ENCODE peak calls at places on chromosomes 12 and 14, in five cellular contexts. F, T, Q, D and K are unnamed samples.

GRCh38 chr14:96586056-96586455 is 83.9 kb downstream of the PAPOLA start:
- DNase-seq in D (peak), T (no peak), F (no peak), Q (peak), K (no peak)

GRCh38 chr12:19561411-19561961 is 122.2 kb downstream of the AEBP2 start:
- DNase-seq in D (no peak), F (no peak), T (no peak), Q (no peak), K (no peak)

GRCh38 chr14:22400590-22401259 is 188.3 kb downstream of the DAD1 start:
- DNase-seq in T (no peak), D (no peak), Q (no peak), F (no peak), K (no peak)

GRCh38 chr12:21429994-21430393 is 7.5 kb upstream of the PYROXD1 start:
- DNase-seq in Q (no peak), D (no peak), F (no peak), T (no peak), K (no peak)

GRCh38 chr12:46064548-46064947 is 74.2 kb upstream of the SCAF11 start:
- DNase-seq in Q (no peak), T (no peak), F (no peak), D (no peak), K (no peak)

GRCh38 chr14:105888151-105888550 is 361.8 kb downstream of the TMEM121 start:
- DNase-seq in D (peak), Q (no peak), F (no peak), T (no peak), K (no peak)

GRCh38 chr12:57097554-57097835 is 8.6 kb downstream of the NAB2 start:
- DNase-seq in T (no peak), F (no peak), Q (no peak), D (no peak), K (no peak)

GRCh38 chr14:23362200-23362599 is 2.8 kb downstream of the EFS start:
- DNase-seq in T (no peak), Q (no peak), D (peak), F (no peak), K (no peak)

GRCh38 chr12:51270847-51271518 is 768 bp upstream of the SMAGP start:
- DNase-seq in T (peak), D (no peak), Q (no peak), F (no peak), K (no peak)

GRCh38 chr12:45566257-45566656 is 163.2 kb upstream of the ARID2 start:
- DNase-seq in T (no peak), Q (no peak), F (no peak), D (no peak), K (no peak)

GRCh38 chr14:100536721-100537700 is 50.2 kb downstream of the BEGAIN start:
- DNase-seq in D (peak), Q (no peak), T (no peak), F (no peak), K (peak)

GRCh38 chr14:43706901-43707300 is 800.2 kb downstream of the FSCB start:
- DNase-seq in T (no peak), Q (no peak), D (no peak), F (no peak), K (no peak)

GRCh38 chr14:65072937-65073336 is 29.4 kb downstream of the MAX start:
- DNase-seq in Q (no peak), D (no peak), F (no peak), T (no peak), K (no peak)

GRCh38 chr14:65074449-65075155 is 27.7 kb downstream of the MAX start:
- DNase-seq in T (no peak), F (no peak), Q (no peak), D (no peak), K (no peak)

GRCh38 chr14:65077318-65077717 is 25.0 kb downstream of the MAX start:
- DNase-seq in Q (no peak), T (no peak), D (no peak), F (no peak), K (no peak)

GRCh38 chr14:65073605-65074201 is 28.6 kb downstream of the MAX start:
- DNase-seq in T (no peak), Q (no peak), F (no peak), D (no peak), K (no peak)

GRCh38 chr14:65075628-65076325 is 26.5 kb downstream of the MAX start:
- DNase-seq in F (no peak), Q (no peak), T (no peak), D (no peak), K (no peak)
- TF ChIP-seq CTCF in F (no peak), Q (no peak), T (no peak), D (no peak), K (no peak)

GRCh38 chr12:6215120-6215807 is 15.1 kb downstream of the CD9 start:
- DNase-seq in D (no peak), T (no peak), F (peak), Q (no peak), K (no peak)
- TF ChIP-seq POLR2A in D (no peak), T (no peak), F (no peak), Q (no peak), K (no peak)

DNA sequence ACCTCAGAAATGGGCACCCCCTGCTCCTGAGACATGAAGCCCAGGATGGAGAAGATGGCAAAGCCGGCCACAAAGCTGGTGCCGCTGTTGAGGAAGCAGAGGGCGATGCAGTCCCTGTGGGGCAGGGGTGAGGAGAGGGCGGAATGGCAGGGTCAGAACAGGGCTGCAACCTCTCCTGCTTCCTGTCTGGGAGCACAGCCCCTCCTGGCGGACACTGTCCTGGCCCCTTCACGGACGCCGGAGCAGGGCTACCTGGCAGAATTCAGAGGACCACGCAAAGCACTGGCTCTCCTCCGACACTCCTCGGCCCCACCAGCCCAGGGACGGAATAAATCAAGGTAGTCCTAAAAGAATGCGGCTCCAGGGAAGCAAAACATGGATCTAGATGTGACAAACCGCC is 12.4 kb upstream of the SLC6A12 start:
- DNase-seq in T (no peak), Q (no peak), F (no peak), D (peak), K (no peak)
- TF ChIP-seq CTCF in T (no peak), Q (no peak), F (no peak), D (no peak), K (no peak)

DNA sequence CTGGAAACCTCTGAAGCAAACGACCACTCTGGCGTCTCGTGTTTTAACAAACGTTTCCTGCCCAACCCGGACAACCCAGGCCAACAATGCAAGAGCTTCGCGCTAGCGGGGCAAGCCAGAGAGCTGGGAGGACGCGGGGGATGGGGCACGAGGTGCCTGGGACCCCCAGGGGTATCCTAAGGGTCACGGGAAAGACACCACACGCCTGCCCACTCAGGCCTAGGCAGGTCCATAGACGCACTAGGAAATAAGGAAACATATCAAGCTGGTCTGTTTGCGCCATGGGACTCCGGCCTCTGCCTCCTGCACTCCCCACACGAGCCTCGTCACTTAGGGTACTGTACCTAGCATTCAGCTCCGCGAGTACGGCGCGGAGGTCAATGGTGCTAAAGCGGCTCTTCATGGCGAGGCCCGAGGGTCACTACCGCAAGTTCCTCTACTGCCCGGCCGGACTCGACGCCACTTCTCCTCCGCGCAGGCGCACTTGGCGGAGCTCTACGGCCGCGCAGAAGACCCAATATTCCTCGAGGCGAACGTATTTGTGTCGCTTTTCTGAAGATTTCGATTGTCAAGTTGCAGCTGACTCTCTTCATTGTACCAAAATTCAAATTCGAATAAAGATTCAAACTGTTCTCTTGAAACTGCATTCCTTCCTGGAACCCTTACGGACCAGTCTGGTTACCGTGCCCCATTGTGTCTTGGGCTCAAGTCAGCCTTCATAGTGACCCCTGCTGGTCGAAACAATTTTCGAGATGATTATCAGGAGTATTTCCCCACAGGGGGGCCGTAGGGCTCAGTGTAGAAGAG is at the start of gene NEMF:
- DNase-seq in Q (peak), T (peak), F (peak), D (peak), K (peak)
- TF ChIP-seq POLR2A in Q (peak), T (no peak), F (peak), D (peak), K (peak)

DNA sequence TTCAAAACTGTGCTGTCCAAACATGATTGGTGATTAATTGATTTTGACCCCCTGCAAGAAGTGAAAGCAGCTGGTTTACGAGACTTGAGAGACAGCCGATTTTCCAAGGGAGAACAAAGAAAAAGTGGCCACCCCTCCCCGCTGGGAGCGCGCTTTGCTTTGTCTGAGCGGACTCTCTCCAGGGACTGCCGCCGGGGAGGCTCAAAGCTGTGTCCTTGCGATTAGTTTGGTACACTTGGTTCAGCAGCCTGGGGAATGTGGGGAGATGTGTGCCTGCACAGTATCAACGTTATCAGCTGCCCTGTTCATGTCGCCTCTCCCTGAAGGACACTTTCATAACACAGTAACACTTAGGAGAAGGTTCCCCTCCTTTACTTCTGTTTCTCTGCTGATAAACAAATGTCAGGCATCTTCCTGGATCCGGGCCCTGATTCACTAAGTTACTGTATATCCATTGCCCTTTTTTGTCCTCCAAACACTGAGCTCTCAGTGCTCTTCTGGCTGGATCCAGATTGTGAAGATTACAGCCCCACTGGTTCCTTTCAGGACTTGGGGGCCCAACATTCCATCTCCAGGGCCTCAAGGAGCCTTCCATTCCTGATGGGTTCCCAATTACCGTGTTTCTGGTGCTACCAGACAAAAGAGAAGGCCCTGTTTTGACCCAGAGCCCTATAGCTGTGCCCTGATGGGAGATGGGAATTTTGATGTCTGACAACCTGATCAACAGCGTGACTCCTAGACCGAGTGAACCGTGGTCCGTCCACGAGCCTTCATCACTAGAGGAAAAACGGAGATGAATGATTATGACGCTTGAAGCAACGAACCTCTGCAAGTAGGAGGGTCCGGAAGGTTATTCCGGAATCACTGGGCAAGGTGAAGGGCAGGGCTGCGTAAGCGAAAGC is 31.7 kb upstream of the TUBA1C start:
- DNase-seq in T (no peak), Q (no peak), D (no peak), F (peak), K (no peak)
- TF ChIP-seq CTCF in T (no peak), Q (no peak), D (no peak), F (no peak), K (peak)

DNA sequence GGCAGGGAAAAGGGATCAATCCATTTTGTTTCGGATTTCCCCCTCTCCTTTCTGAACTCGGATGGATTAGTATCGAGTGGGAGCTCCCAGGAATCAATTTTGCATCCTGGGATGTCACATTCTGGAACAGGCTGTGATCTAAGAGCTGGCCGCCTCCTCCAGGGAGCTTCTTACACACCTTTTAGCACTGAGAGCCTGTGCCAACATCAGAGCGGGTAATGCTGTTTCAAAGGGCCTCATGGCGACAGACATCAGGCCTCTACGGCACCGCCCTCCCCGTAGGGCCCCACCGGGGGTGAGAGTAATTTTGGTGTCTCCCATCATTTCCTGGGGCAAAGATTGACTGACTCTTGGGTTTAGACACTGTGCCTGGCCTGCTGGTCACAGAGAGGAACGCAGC is 2.7 kb downstream of the GALNT9 start:
- DNase-seq in Q (no peak), T (no peak), F (no peak), D (no peak), K (no peak)
- TF ChIP-seq POLR2A in Q (no peak), T (no peak), F (no peak), D (no peak), K (no peak)

DNA sequence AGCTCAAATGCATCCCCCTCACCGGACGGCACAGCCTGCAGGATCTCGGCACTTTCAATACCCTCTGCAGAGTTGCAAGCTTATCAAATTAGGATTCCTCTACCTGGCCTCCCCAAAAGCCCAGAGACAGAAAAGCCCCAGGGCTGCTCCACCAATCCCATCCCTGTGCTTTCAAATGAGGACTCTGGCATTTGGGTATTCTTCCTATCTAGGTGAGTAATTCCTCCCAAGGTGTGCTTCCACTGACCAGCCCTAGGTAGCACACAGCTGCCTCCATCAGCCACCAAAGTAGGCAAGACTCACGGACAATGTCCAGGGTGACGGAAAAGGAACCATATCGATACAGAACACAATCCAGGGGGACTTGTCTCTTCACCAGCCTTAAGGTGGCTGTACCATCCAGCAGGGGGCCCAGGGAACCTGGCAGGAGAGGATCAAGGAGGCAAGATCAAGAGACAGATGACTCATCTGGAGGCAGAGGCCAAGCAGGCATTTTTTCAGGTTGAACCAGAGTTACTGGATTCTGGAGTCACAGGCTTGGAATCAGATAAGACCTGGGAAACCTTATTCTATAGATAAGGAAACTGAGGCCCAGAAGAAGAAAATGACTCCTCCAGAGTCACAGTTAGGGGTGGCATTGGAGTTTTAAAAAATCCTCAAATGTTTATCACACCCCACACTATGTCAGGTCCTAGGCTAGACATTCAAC is 9.9 kb downstream of the PMEL start:
- DNase-seq in F (no peak), Q (peak), T (peak), D (no peak), K (no peak)
- TF ChIP-seq CTCF in F (no peak), Q (peak), T (peak), D (no peak), K (no peak)

DNA sequence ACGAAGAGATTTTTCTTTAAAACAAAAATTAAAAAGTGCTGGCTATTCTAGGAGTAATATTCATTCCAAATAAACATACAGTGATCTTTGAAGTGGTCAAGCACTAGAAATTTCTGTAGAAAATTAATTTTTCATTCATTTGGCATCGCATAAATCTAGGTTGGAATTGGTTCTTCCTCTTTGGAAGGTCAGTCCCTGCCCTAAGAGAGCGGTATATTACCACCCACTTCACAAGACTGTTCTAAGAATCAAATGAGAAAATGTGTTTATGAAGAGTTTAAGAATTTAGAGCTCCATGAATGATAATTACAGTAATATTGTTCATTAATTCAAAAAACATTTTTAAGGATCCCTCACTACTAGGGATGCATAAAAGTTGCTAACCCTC is 444 bp upstream of the GEMIN2 start:
- DNase-seq in Q (no peak), F (no peak), D (no peak), T (no peak), K (no peak)
- TF ChIP-seq POLR2A in Q (no peak), F (no peak), D (no peak), T (no peak), K (no peak)

DNA sequence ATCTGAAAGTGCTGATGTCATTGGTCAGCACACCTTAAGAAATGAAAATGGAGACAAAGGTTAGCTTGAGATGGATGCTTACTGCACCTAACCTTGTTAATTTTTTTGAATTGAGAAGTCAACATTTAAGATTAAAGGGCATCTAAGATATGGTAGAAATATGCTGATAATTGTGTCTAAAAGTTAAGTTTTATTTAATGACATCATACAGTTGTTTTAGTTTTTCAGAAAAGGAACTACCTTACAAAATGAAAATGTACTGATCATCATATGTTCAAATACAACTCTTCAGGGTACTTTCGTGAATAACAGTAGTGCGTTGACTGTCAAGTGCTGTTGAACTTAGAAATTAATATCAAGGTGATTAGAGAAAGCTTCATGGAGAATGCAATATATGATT is 2.5 kb downstream of the SMCO3 start:
- DNase-seq in F (no peak), T (no peak), Q (no peak), D (no peak), K (no peak)
- TF ChIP-seq CTCF in F (no peak), T (no peak), Q (no peak), D (no peak), K (no peak)

GRCh38 chr14:103056322-103057027 is 874 bp downstream of the CDC42BPB start:
- DNase-seq in T (no peak), D (peak), Q (no peak), F (peak), K (peak)
- TF ChIP-seq POLR2A in T (no peak), D (no peak), Q (no peak), F (no peak), K (no peak)